ENCODE peak calls at places on chromosomes 16 and 17, in ten cellular contexts. J is A549, C is endothelial cell of umbilical vein, F is tibial artery, Z is endodermal cell, Q is adrenal gland, P is fibroblast of lung, S is right lobe of liver, U is heart right ventricle, R is uterus. I is an unnamed sample. For H3K4me1, the result is how much of the 10 kb centered on the place peaks cover.

GRCh38 chr16:82584553-82585152 is 42.1 kb upstream of the CDH13 start:
- DNase-seq in J (no peak), C (no peak), F (no peak), Z (no peak), Q (no peak), P (no peak), S (no peak), U (peak), R (no peak), I (no peak)

GRCh38 chr17:82932146-82933005 is 92.6 kb upstream of the ZNF750 start:
- DNase-seq in J (no peak), C (peak), F (no peak), Z (no peak), Q (no peak), P (peak), S (peak), U (no peak), R (peak), I (no peak)

GRCh38 chr17:65556014-65556909 is 5.2 kb downstream of the AXIN2 start:
- DNase-seq in J (peak), C (peak), F (peak), Z (peak), Q (peak), P (peak), S (peak), U (peak), R (peak), I (peak)

GRCh38 chr17:74552037-74552436 is 6.1 kb upstream of the CD300C start:
- DNase-seq in J (peak), C (no peak), F (no peak), Z (no peak), Q (no peak), P (no peak), S (no peak), U (no peak), R (no peak), I (no peak)

GRCh38 chr17:8798176-8799000 is 777 bp downstream of the MFSD6L start:
- DNase-seq in J (no peak), C (no peak), F (no peak), Z (peak), Q (no peak), P (no peak), S (no peak), U (no peak), R (no peak), I (peak)

GRCh38 chr16:10242076-10242475 is 59.8 kb upstream of the GRIN2A start:
- DNase-seq in J (no peak), C (no peak), F (no peak), Z (no peak), Q (no peak), P (no peak), S (no peak), U (no peak), R (no peak), I (no peak)

GRCh38 chr17:44071772-44072171 is 1.2 kb downstream of the G6PC3 start:
- DNase-seq in J (no peak), C (peak), F (no peak), Z (peak), Q (no peak), P (no peak), S (no peak), U (no peak), R (no peak), I (no peak)

GRCh38 chr16:54822502-54823291 is 108.0 kb upstream of the IRX5 start:
- DNase-seq in J (no peak), C (no peak), F (no peak), Z (no peak), Q (no peak), P (no peak), S (no peak), U (no peak), R (no peak), I (no peak)

GRCh38 chr17:72143245-72143644 is 22.4 kb downstream of the SOX9 start:
- DNase-seq in J (no peak), C (no peak), F (no peak), Z (no peak), Q (no peak), P (no peak), S (no peak), U (no peak), R (no peak), I (no peak)

GRCh38 chr17:2931901-2932300 is 131.5 kb downstream of the OR1D5 start:
- DNase-seq in J (no peak), C (no peak), F (no peak), Z (no peak), Q (no peak), P (no peak), S (no peak), U (no peak), R (no peak), I (no peak)

GRCh38 chr17:14203392-14203791 is 33.3 kb downstream of the CDRT15 start:
- DNase-seq in J (no peak), C (no peak), F (no peak), Z (no peak), Q (no peak), P (peak), S (no peak), U (no peak), R (no peak), I (no peak)

GRCh38 chr17:73710095-73710592 is 65.9 kb upstream of the SDK2 start:
- DNase-seq in J (peak), C (no peak), F (peak), Z (peak), Q (peak), P (peak), S (peak), U (peak), R (peak), I (no peak)

GRCh38 chr16:50153648-50154368 is 702 bp downstream of the TENT4B start:
- DNase-seq in J (no peak), C (peak), F (peak), Z (peak), Q (peak), P (no peak), S (peak), U (peak), R (peak), I (no peak)

GRCh38 chr16:67862623-67863583 is 9.9 kb upstream of the EDC4 start:
- DNase-seq in J (no peak), C (no peak), F (peak), Z (no peak), Q (peak), P (no peak), S (no peak), U (peak), R (peak), I (no peak)

GRCh38 chr17:38590988-38591758 is 14.6 kb downstream of the SRCIN1 start:
- DNase-seq in J (no peak), C (no peak), F (no peak), Z (no peak), Q (no peak), P (no peak), S (peak), U (no peak), R (no peak), I (no peak)

GRCh38 chr16:24820522-24820921 is 25.2 kb upstream of the SLC5A11 start:
- DNase-seq in J (no peak), C (peak), F (no peak), Z (no peak), Q (no peak), P (no peak), S (no peak), U (no peak), R (no peak), I (no peak)

GRCh38 chr16:84029297-84030096 is 13.1 kb downstream of the SLC38A8 start:
- DNase-seq in J (no peak), C (no peak), F (no peak), Z (no peak), Q (no peak), P (no peak), S (no peak), U (no peak), R (no peak), I (no peak)

GRCh38 chr17:75241502-75241901 is 19.9 kb downstream of the GGA3 start:
- DNase-seq in J (no peak), C (no peak), F (no peak), Z (no peak), Q (no peak), P (no peak), S (no peak), U (no peak), R (no peak), I (no peak)

GRCh38 chr17:50564916-50565315 is 4.4 kb downstream of the CACNA1G start:
- DNase-seq in J (peak), C (no peak), F (peak), Z (no peak), Q (no peak), P (peak), S (no peak), U (peak), R (peak), I (no peak)

GRCh38 chr17:28572294-28573099 is 1.2 kb upstream of the PIGS start:
- DNase-seq in J (no peak), C (no peak), F (no peak), Z (peak), Q (no peak), P (no peak), S (no peak), U (no peak), R (no peak), I (no peak)

GRCh38 chr17:28573966-28574480 is 2.7 kb downstream of the ALDOC start:
- DNase-seq in J (no peak), C (no peak), F (no peak), Z (peak), Q (no peak), P (no peak), S (no peak), U (no peak), R (no peak), I (no peak)

GRCh38 chr17:28575126-28575795 is 1.4 kb downstream of the ALDOC start:
- DNase-seq in J (no peak), C (no peak), F (no peak), Z (peak), Q (no peak), P (no peak), S (no peak), U (peak), R (no peak), I (no peak)

GRCh38 chr17:28573521-28573920 is 2.2 kb upstream of the PIGS start:
- DNase-seq in J (no peak), C (no peak), F (no peak), Z (peak), Q (no peak), P (no peak), S (no peak), U (no peak), R (no peak), I (no peak)

GRCh38 chr17:28574536-28574935 is 2.2 kb downstream of the ALDOC start:
- DNase-seq in J (peak), C (no peak), F (no peak), Z (peak), Q (no peak), P (no peak), S (no peak), U (no peak), R (no peak), I (no peak)
- H3K4me1 ChIP-seq in J (under half), C (under half), F (under half), Z (under half), Q (under half), P (under half), S (under half), U (half or more), R (under half), I (under half)

GRCh38 chr16:62256406-62256805 is 220.2 kb upstream of the CDH8 start:
- DNase-seq in J (peak), C (no peak), F (no peak), Z (no peak), Q (no peak), P (no peak), S (no peak), U (no peak), R (no peak), I (no peak)
- TF ChIP-seq CTCF in J (no peak), C (no peak), F (peak), Z (peak), Q (no peak), P (no peak), S (peak), U (no peak), R (no peak), I (no peak)

DNA sequence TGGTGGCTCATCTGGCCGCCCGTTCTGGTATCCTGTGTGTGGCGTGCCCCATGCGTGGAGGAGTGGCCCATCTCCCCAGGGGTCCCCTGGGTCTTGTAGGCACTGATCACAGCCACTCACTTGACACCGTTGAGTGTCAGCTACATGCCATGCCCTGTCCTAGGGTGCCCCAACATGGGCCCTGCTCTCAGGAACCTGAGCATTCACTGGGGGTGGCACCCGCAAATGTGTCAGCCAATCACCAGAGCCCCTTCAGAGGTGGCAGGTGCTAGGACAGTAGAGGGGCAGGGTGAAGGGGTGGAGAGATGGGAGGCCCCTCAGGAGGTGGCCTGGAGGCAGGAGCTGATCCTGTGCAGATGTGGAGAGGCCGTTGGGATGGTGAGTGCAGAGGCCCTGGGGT is 27.8 kb downstream of the CMIP start:
- DNase-seq in J (no peak), C (no peak), F (no peak), Z (no peak), Q (no peak), P (no peak), S (no peak), U (no peak), R (no peak), I (no peak)
- H3K4me1 ChIP-seq in J (half or more), C (under half), F (under half), Z (under half), Q (under half), P (under half), S (under half), U (half or more), R (under half), I (under half)

GRCh38 chr16:89965447-89966225 is 17.1 kb downstream of the DEF8 start:
- DNase-seq in J (no peak), C (no peak), F (no peak), Z (no peak), Q (no peak), P (no peak), S (no peak), U (no peak), R (no peak), I (no peak)
- TF ChIP-seq CTCF in J (no peak), C (no peak), F (no peak), Z (no peak), Q (no peak), P (no peak), S (no peak), U (no peak), R (no peak), I (no peak)

GRCh38 chr16:66265106-66265415 is 101.4 kb upstream of the CDH5 start:
- DNase-seq in J (no peak), C (no peak), F (no peak), Z (peak), Q (no peak), P (no peak), S (no peak), U (no peak), R (no peak), I (no peak)
- H3K4me1 ChIP-seq in J (under half), C (under half), F (under half), Z (under half), Q (under half), P (under half), S (under half), U (under half), R (under half), I (half or more)

GRCh38 chr17:80279895-80280294 is 19.2 kb downstream of the RNF213 start:
- DNase-seq in J (no peak), C (peak), F (peak), Z (no peak), Q (no peak), P (peak), S (no peak), U (peak), R (peak), I (no peak)
- TF ChIP-seq CTCF in J (no peak), C (no peak), F (no peak), Z (no peak), Q (peak), P (peak), S (no peak), U (no peak), R (no peak), I (peak)

GRCh38 chr16:19515765-19516164 is 6.1 kb downstream of the GDE1 start:
- DNase-seq in J (no peak), C (no peak), F (no peak), Z (no peak), Q (no peak), P (no peak), S (no peak), U (no peak), R (no peak), I (no peak)

GRCh38 chr16:19521471-19522368 is at the start of gene GDE1:
- DNase-seq in J (peak), C (peak), F (peak), Z (peak), Q (peak), P (peak), S (peak), U (peak), R (peak), I (peak)

GRCh38 chr16:19520861-19521331 is 1.0 kb downstream of the GDE1 start:
- DNase-seq in J (peak), C (peak), F (no peak), Z (no peak), Q (no peak), P (peak), S (no peak), U (no peak), R (no peak), I (no peak)

GRCh38 chr16:19517424-19518089 is 4.3 kb downstream of the GDE1 start:
- DNase-seq in J (peak), C (peak), F (no peak), Z (no peak), Q (no peak), P (peak), S (no peak), U (no peak), R (no peak), I (no peak)

GRCh38 chr16:19518423-19518822 is 3.5 kb downstream of the GDE1 start:
- DNase-seq in J (no peak), C (no peak), F (no peak), Z (no peak), Q (no peak), P (no peak), S (no peak), U (no peak), R (no peak), I (no peak)
- H3K4me1 ChIP-seq in J (half or more), C (under half), F (under half), Z (under half), Q (under half), P (under half), S (under half), U (under half), R (under half), I (under half)

DNA sequence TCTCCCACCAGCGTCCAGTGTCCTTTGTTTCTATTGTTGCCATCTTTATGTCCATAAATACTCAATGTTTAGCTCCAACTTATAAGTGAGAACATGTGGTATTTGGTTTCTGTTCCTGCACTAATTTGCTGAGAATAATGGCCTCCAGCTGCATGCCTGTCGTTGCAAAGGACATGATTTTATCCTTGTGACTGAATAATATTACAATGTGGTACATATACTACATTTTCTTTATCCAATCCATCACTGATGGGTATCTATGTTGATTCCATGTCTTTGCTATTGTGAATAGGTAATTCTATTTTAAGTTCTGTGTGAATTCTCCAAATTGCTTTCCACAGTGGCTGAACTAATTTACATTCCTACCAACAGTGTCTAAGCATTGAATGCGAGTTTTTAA is 578.6 kb upstream of the CA10 start:
- DNase-seq in J (no peak), C (no peak), F (no peak), Z (no peak), Q (no peak), P (no peak), S (no peak), U (no peak), R (no peak), I (no peak)
- TF ChIP-seq CTCF in J (no peak), C (no peak), F (no peak), Z (no peak), Q (no peak), P (no peak), S (no peak), U (no peak), R (no peak), I (no peak)

DNA sequence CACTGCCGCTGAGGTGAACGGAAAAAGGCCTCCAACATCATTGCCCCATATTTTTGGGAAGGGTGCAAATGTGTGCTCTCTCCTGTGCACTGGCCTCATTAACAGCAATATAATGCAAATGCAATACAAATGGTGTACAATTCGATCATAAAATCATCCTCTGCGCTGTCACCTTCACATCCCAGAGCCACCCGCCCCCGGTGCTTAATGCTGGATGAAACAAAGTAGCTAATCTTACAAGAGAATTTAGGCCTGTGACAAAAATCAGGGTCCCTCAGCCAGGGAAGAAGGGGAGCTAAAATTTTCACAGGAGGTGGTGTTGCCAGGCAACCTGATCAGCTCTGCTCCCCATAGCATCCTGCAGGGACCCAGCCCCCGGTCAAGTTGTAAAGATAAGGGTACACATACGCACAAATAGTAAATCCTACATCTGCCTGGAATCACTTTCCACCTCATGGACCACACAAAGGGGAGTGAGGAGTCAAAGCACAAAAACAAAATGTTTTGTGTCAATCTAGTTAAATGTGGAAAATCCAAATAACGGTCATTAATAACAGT is 3.0 kb downstream of the TBC1D16 start:
- DNase-seq in J (no peak), C (no peak), F (no peak), Z (no peak), Q (no peak), P (no peak), S (no peak), U (no peak), R (no peak), I (no peak)
- H3K4me1 ChIP-seq in J (under half), C (under half), F (under half), Z (under half), Q (under half), P (under half), S (under half), U (under half), R (under half), I (half or more)

I was measured in esophagus muscularis mucosa.